ENCODE peak calls at places on chromosomes 5 and 9, in nine cellular contexts. Y, F, L, P, U, N, V, X and E are unnamed samples. For H3K9me3 and H3K36me3, the result is how much of the 10 kb centered on the place peaks cover.

GRCh38 chr9:112334319-112334828 is 955 bp upstream of the PTBP3 start:
- DNase-seq in V (no peak), P (peak), X (peak), L (no peak), U (no peak), F (no peak), Y (peak), N (peak), E (peak)

GRCh38 chr5:178468196-178468685 is 122.0 kb downstream of the COL23A1 start:
- DNase-seq in L (no peak), V (no peak), X (no peak), F (no peak), Y (no peak), U (no peak), N (no peak), P (no peak), E (peak)

GRCh38 chr5:101995585-101995984 is 300.5 kb downstream of the SLCO4C1 start:
- DNase-seq in V (no peak), P (no peak), X (peak), U (no peak), Y (no peak), L (no peak), N (no peak), F (no peak), E (no peak)

GRCh38 chr9:98209530-98209929 is 17.1 kb upstream of the CORO2A start:
- DNase-seq in Y (no peak), L (no peak), P (no peak), X (no peak), V (no peak), F (no peak), N (no peak), U (no peak), E (no peak)

GRCh38 chr9:134635431-134636141 is 6.0 kb upstream of the COL5A1 start:
- DNase-seq in X (no peak), U (no peak), F (peak), V (no peak), N (no peak), P (no peak), Y (no peak), L (no peak), E (no peak)

GRCh38 chr9:14978022-14979000 is 68.1 kb upstream of the FREM1 start:
- DNase-seq in L (no peak), F (no peak), Y (no peak), U (no peak), N (no peak), P (no peak), X (no peak), V (no peak), E (no peak)

GRCh38 chr9:8782237-8782636 is 982.7 kb upstream of the DMAC1 start:
- DNase-seq in N (no peak), L (no peak), F (no peak), V (peak), X (no peak), U (no peak), Y (no peak), P (no peak), E (no peak)

GRCh38 chr5:39433123-39433522 is 8.3 kb upstream of the DAB2 start:
- DNase-seq in V (no peak), L (no peak), P (no peak), F (no peak), U (no peak), Y (no peak), N (no peak), X (no peak), E (no peak)

GRCh38 chr9:110123364-110124095 is 84.4 kb downstream of the C9orf152 start:
- DNase-seq in Y (peak), F (no peak), U (no peak), L (no peak), P (no peak), V (no peak), X (no peak), N (no peak), E (no peak)

GRCh38 chr5:71533614-71534013 is 53.5 kb upstream of the MCCC2 start:
- DNase-seq in Y (peak), L (no peak), V (peak), N (no peak), P (no peak), U (no peak), X (no peak), F (no peak), E (no peak)

GRCh38 chr5:124061663-124062062 is 549.7 kb downstream of the CSNK1G3 start:
- DNase-seq in Y (peak), N (no peak), V (peak), U (no peak), P (peak), F (peak), L (no peak), X (no peak), E (no peak)

DNA sequence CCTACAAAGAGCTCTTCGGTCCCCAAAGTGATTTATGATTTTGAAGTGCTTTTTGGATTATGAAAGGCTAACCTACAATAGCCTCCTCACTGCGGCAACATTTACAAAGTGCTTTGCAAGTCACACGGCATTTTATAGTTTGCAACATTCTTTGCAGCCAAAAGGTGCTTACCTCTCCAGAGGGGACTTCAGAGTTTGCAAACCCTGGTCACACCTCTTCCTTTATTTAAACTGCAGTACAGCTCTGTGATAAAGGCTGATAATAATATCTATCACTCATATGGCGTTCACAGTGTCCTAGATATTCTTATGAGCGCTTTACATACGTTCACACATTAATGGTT is 20.0 kb upstream of the CRB2 start:
- DNase-seq in Y (no peak), U (no peak), P (no peak), V (no peak), X (no peak), F (no peak), N (no peak), L (no peak), E (no peak)
- H3K9me3 ChIP-seq in Y (under half), U (under half), P (under half), V (under half), X (under half), F (under half), N (under half), L (under half), E (under half)

DNA sequence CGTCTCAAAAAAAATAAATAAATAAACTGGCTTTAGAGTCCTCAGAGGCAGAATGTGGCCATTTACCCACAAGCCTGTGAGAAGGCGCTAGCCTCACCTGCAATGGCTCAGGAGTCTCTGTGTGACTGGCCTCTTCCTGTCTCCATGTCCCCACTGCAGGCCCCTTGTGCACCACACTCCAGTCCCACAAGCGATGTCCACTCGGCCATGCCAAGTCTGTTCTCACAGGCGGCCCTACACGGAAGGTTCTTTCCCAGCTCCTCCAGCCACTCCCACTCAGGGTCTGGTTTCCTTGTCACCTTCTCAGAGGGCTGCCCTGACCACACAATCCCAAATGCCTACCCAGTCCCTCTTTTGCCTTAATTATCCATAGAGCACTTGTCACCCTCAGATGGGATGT is 38.2 kb downstream of the POLR1E start:
- DNase-seq in L (no peak), V (no peak), N (no peak), U (no peak), X (no peak), F (no peak), P (no peak), Y (no peak), E (no peak)
- H3K36me3 ChIP-seq in L (under half), V (under half), N (under half), U (half or more), X (under half), F (half or more), P (under half), Y (half or more), E (under half)

GRCh38 chr5:139710370-139711066 is 62.4 kb downstream of the CXXC5 start:
- DNase-seq in V (peak), L (peak), P (peak), F (peak), X (no peak), U (peak), N (peak), Y (peak), E (peak)
- H3K4me3 ChIP-seq in V (peak), L (peak), P (no peak), F (peak), X (peak), U (peak), N (peak), Y (peak), E (peak)

GRCh38 chr9:78521680-78522079 is 224.8 kb downstream of the PSAT1 start:
- DNase-seq in Y (no peak), X (no peak), N (no peak), U (no peak), V (no peak), F (no peak), L (no peak), P (no peak), E (no peak)

GRCh38 chr9:78515108-78515507 is 218.2 kb downstream of the PSAT1 start:
- DNase-seq in L (no peak), P (no peak), Y (no peak), N (no peak), F (no peak), V (no peak), X (no peak), U (no peak), E (no peak)

DNA sequence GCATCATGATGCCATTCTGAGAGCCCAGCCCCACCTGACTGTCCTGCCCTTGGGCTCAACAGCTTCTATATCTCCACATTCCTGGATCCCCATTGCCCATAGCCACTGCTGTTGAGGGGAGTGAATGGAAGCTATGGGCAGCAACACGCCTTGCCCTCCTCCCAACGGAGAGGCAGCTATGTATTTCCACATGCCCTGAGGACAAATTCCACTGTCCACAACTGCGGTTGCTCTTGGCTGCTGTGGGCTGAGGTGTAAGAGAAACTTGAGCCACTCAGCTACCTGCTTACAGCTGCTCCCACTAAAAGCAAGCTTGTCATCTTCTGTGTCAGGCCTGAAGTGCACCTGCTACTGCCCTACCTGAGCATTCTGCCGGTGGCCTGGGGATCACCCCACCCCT is 222.9 kb downstream of the PSAT1 start:
- DNase-seq in N (no peak), F (no peak), U (no peak), L (no peak), X (no peak), Y (no peak), P (no peak), V (no peak), E (no peak)
- H3K9me3 ChIP-seq in N (under half), F (under half), U (under half), L (under half), X (under half), Y (under half), P (under half), V (under half), E (under half)

GRCh38 chr9:129875687-129876395 is 40.6 kb downstream of the USP20 start:
- DNase-seq in P (no peak), U (peak), F (no peak), N (no peak), X (no peak), L (no peak), Y (no peak), V (no peak), E (no peak)

GRCh38 chr9:129875181-129875611 is 39.9 kb downstream of the USP20 start:
- DNase-seq in U (peak), L (no peak), X (no peak), N (no peak), Y (no peak), V (no peak), F (no peak), P (no peak), E (no peak)

GRCh38 chr9:129876815-129877214 is 41.6 kb downstream of the USP20 start:
- DNase-seq in U (no peak), N (no peak), L (no peak), P (no peak), F (no peak), X (no peak), Y (no peak), V (no peak), E (no peak)

GRCh38 chr9:129873563-129873962 is 38.3 kb downstream of the USP20 start:
- DNase-seq in F (no peak), V (no peak), X (no peak), N (no peak), U (no peak), P (no peak), Y (no peak), L (no peak), E (no peak)

DNA sequence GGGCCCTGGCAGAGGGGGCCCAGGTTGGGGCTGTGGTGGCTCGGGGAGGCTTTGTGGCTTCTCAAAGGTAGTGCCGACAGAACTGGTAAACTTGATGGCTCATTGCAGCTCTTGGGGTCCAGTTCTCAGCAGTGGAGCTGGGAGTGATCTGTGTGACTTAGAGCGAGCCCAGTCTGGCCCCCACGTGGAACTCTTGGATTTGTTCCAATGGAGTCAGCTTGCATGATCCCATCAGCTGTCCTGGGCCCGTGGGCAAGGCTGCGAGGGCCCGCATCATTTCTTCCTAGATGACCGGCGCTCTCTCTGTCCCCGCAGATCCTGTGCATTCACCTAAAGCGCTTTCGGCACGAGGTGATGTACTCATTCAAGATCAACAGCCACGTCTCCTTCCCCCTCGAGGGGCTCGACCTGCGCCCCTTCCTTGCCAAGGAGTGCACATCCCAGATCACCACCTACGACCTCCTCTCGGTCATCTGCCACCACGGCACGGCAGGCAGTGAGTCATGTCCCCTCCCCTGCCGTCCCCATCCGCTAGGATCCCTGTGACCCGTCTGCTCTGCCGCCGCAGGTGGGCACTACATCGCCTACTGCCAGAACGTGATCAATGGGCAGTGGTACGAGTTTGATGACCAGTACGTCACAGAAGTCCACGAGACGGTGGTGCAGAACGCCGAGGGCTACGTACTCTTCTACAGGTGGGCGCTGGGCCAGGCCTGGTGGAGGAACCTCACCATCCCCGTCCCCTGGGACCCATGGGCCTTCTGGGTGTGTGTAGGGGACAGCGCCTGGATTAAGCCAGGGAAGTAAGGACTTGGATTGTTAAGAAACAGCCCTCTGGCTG is 39.2 kb downstream of the USP20 start:
- DNase-seq in V (no peak), P (no peak), F (no peak), L (no peak), U (no peak), X (no peak), Y (no peak), N (no peak), E (no peak)
- H3K36me3 ChIP-seq in V (under half), P (under half), F (under half), L (under half), U (under half), X (under half), Y (under half), N (under half), E (under half)

DNA sequence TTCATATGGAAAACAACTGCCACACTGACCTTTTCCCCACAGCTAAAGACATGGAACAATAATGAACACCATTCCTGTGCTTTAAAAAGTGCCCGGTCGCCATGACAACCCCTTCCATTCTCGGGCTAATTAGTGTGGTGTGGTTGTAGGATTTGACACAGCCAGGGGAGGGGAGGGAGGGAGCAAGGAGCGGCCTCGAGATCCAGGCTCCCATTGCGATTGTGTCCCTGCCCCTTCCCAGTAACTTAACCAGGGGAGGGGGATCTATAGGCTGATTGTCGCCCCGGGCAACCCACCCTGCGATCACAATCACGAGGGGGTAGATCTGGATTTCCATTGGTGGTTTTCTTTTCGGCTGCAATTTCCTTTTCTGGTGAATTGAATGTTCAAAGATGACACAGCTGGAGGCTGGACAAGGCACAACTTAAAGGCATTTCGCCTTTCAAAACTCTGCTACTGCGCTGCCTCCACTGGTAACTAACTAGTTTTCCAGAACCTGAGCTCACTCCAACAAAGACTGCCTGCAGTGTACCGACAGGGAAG is 96.7 kb upstream of the RETREG1 start:
- DNase-seq in X (no peak), P (peak), N (no peak), V (peak), U (no peak), F (no peak), L (no peak), Y (peak), E (no peak)
- H3K4me3 ChIP-seq in X (no peak), P (no peak), N (no peak), V (no peak), U (no peak), F (peak), L (peak), Y (peak), E (no peak)

DNA sequence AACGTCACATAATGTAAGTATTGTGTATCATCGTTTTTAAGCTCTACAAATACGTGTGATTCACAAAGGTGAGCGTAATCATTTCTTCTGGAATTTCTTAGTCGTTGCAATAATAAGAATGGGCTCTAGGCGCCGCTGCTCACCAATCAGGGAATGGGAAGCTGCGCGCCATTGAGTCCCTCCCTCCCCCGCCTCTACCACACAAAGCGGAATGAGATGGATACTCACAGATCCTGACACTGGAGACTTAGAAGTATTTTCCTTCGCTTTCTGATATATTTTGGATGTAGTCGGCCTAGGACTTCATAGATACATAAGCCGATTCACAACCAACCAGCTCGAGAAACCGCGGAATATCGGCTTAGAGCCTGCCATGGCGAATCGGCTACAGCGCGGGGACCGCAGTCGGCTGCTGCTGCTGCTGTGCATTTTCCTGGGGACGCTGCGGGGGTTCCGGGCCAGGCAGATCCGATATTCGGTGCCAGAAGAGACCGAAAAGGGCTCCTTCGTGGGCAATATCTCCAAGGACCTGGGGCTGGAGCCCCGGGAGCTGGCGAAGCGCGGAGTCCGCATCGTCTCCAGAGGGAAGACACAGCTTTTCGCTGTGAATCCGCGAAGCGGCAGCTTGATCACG is at the start of gene PCDHGA11:
- DNase-seq in L (no peak), F (no peak), V (peak), Y (peak), U (peak), N (no peak), P (no peak), X (peak), E (no peak)
- H3K9me3 ChIP-seq in L (half or more), F (half or more), V (under half), Y (under half), U (under half), N (under half), P (under half), X (under half), E (under half)

GRCh38 chr5:32604800-32605765 is 19.7 kb downstream of the SUB1 start:
- DNase-seq in N (no peak), X (peak), V (no peak), F (no peak), L (no peak), P (no peak), Y (no peak), U (no peak), E (no peak)
- H3K36me3 ChIP-seq in N (under half), X (under half), V (under half), F (half or more), L (under half), P (under half), Y (half or more), U (under half), E (under half)

DNA sequence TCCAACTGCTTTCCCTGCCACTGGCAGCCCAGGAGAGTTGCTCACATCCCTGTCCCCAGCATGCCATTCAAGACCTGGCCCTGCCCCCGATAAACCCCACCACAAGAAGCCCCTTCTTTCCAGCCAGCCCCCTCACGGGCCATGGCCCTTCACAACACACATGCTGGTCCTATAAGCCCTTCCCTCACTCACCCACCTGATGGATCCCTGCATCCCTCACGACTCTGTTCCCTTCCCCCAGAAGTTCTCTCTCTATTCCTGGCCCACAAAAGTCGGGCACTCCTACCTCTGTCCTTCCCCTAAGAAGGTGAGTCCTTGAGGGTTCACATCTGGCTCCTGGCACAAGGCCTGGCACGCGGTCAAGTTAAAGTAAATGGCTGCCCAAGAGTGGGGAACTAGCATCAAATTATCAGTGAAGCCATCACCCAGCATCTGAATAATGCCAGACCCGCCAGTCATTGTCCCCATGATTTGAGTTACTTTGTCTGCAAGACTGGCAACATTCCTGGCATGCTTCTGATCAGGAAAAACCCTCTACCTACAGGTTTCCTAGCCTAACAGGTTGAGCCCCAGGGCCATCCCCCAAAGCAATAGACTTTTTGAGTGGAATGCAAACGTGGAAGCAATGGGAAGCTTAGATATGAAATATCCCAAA is 65.9 kb downstream of the CRB2 start:
- DNase-seq in U (no peak), X (peak), V (no peak), F (peak), Y (no peak), N (no peak), P (no peak), L (no peak), E (peak)
- H3K4me3 ChIP-seq in U (no peak), X (no peak), V (no peak), F (no peak), Y (no peak), N (no peak), P (no peak), L (no peak), E (no peak)